ENCODE peak calls at places on chromosomes 12 and 14, in seven cellular contexts. F is pancreas, D is K562, V is body of pancreas, J is astrocyte of the cerebellum, S is IMR-90, A is A549. O is an unnamed sample.

GRCh38 chr12:38386238-38386985 is 69.8 kb downstream of the ALG10B start:
- DNase-seq in F (no peak), D (no peak), V (no peak), J (no peak), S (no peak), A (no peak), O (no peak)

GRCh38 chr14:29741909-29742401 is 185.7 kb downstream of the PRKD1 start:
- DNase-seq in F (no peak), D (no peak), V (no peak), J (peak), S (peak), A (no peak), O (peak)

GRCh38 chr12:23662966-23663365 is 286.5 kb downstream of the SOX5 start:
- DNase-seq in F (no peak), D (no peak), V (no peak), J (no peak), S (no peak), A (no peak), O (no peak)

GRCh38 chr12:66438601-66439000 is 136.3 kb downstream of the HELB start:
- DNase-seq in F (no peak), D (no peak), V (no peak), J (peak), S (peak), A (no peak), O (peak)

GRCh38 chr12:86681062-86681461 is 424.9 kb upstream of the MGAT4C start:
- DNase-seq in F (no peak), D (no peak), V (no peak), J (no peak), S (no peak), A (no peak), O (no peak)

GRCh38 chr12:132174015-132174660 is 29.9 kb downstream of the NOC4L start:
- DNase-seq in F (no peak), D (no peak), V (no peak), J (no peak), S (no peak), A (no peak), O (no peak)

GRCh38 chr12:22856120-22856699 is 231.2 kb downstream of the ETNK1 start:
- DNase-seq in F (no peak), D (peak), V (no peak), J (peak), S (peak), A (peak), O (peak)

GRCh38 chr14:69483765-69484443 is 624 bp upstream of the PLEKHD1 start:
- DNase-seq in F (peak), D (no peak), V (peak), J (no peak), S (peak), A (peak), O (no peak)

GRCh38 chr12:132153501-132154340 is 9.5 kb downstream of the NOC4L start:
- DNase-seq in F (peak), D (peak), V (peak), J (peak), S (peak), A (peak), O (peak)

GRCh38 chr14:70289138-70289537 is 70.3 kb downstream of the COX16 start:
- DNase-seq in F (no peak), D (no peak), V (no peak), J (no peak), S (no peak), A (no peak), O (no peak)

DNA sequence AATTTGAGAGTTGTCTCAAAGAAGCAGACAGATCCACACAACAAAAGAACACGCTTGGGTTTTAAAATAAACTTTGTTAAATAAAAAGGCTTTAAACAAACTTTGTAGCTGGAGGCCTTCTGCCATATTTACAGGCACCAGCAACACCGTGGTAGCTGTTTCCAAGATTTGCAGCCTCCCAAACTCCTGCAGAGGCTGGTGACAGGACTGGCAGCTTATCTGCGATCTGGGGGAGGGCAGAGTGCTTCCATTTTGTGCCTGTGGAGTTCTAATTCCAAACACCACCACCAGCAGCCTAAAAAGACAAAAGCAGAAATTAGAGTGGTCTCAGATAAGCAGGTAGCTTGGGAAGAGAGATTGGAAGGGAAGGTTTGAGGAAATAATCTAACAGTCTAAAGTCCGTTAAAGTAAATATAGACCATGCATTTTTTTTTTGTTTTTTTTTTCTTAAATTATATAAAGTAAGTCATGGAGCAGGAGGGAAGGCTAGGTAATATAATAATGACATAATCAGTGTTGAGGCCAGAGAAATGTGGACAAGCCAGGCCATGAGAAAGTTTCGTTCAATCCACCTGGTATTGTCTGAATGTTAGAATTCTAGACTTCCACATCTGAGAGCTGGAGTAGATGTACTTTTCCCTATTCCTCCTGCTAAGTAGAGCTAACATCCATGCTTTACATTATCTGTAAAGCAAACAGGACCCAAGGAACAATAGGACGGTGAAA is 69.6 kb upstream of the TMEM132D start:
- DNase-seq in F (no peak), D (no peak), V (no peak), J (no peak), S (no peak), A (no peak), O (no peak)
- H3K4me3 ChIP-seq in F (no peak), D (no peak), V (no peak), J (no peak), S (no peak), A (no peak), O (no peak)

DNA sequence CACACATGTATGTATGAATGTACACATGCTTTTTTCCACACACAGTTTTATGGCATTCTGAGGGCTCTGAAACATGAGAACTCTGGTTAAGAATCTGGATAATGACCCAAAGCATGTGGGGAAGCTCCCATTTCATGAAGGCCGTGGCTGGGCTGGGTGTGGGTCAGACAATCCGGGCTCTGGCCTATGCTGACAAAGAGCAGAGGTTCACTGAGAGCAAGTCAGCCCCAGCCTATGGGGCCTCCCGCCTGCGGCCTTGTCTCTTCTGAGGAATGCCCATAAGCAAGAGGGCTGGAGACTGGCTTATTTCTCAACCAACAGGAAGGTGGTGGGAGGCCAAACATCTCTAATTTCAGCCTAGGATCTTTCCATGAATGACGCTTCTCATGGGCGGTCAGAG is 8.5 kb downstream of the MYH6 start:
- DNase-seq in F (no peak), D (no peak), V (no peak), J (no peak), S (no peak), A (no peak), O (no peak)
- TF ChIP-seq CTCF in F (no peak), D (no peak), V (no peak), J (no peak), S (no peak), A (no peak), O (no peak)

GRCh38 chr12:122062832-122063690 is 15.5 kb upstream of the MLXIP start:
- DNase-seq in F (peak), D (peak), V (peak), J (no peak), S (peak), A (peak), O (peak)
- H3K4me3 ChIP-seq in F (no peak), D (peak), V (no peak), J (no peak), S (no peak), A (peak), O (no peak)

GRCh38 chr14:83071888-83072501 is 1538.3 kb upstream of the SEL1L start:
- DNase-seq in F (no peak), D (no peak), V (no peak), J (no peak), S (peak), A (no peak), O (peak)
- TF ChIP-seq CTCF in F (no peak), D (no peak), V (peak), J (no peak), S (peak), A (no peak), O (peak)

O was measured in fibroblast of mammary gland.